ENCODE peak calls at places on chromosomes 5 and 9, in six cellular contexts. One of them, this sample, is unnamed.

GRCh38 chr9:3848445-3849114 is 322.8 kb upstream of the RFX3 start:
- DNase-seq in transverse colon: no peak
- DNase-seq in fibroblast of the aortic adventitia: no peak
- DNase-seq in astrocyte of the spinal cord: peak
- DNase-seq in A549: no peak
- DNase-seq in AG09309: no peak
- DNase-seq in this sample: no peak

GRCh38 chr9:112176410-112177010 is 1.4 kb upstream of the SUSD1 start:
- DNase-seq in A549: no peak
- DNase-seq in fibroblast of the aortic adventitia: no peak
- DNase-seq in astrocyte of the spinal cord: no peak
- DNase-seq in transverse colon: peak
- DNase-seq in AG09309: no peak
- DNase-seq in this sample: no peak

GRCh38 chr5:108797986-108798385 is 50.3 kb downstream of the FER start:
- DNase-seq in transverse colon: no peak
- DNase-seq in A549: no peak
- DNase-seq in astrocyte of the spinal cord: no peak
- DNase-seq in AG09309: no peak
- DNase-seq in fibroblast of the aortic adventitia: no peak
- DNase-seq in this sample: no peak

GRCh38 chr5:128155793-128156192 is 72.2 kb downstream of the SLC12A2 start:
- DNase-seq in AG09309: no peak
- DNase-seq in A549: no peak
- DNase-seq in astrocyte of the spinal cord: no peak
- DNase-seq in transverse colon: no peak
- DNase-seq in fibroblast of the aortic adventitia: peak
- DNase-seq in this sample: peak

GRCh38 chr9:14198049-14198448 is 115.9 kb downstream of the NFIB start:
- DNase-seq in transverse colon: no peak
- DNase-seq in astrocyte of the spinal cord: peak
- DNase-seq in fibroblast of the aortic adventitia: peak
- DNase-seq in AG09309: no peak
- DNase-seq in A549: no peak
- DNase-seq in this sample: no peak

GRCh38 chr5:95709967-95710650 is 21.0 kb upstream of the RHOBTB3 start:
- DNase-seq in transverse colon: no peak
- DNase-seq in AG09309: no peak
- DNase-seq in astrocyte of the spinal cord: no peak
- DNase-seq in fibroblast of the aortic adventitia: peak
- DNase-seq in A549: no peak
- DNase-seq in this sample: no peak

GRCh38 chr9:122367065-122367464 is 3.8 kb upstream of the PTGS1 start:
- DNase-seq in A549: no peak
- DNase-seq in fibroblast of the aortic adventitia: no peak
- DNase-seq in transverse colon: no peak
- DNase-seq in astrocyte of the spinal cord: no peak
- DNase-seq in AG09309: no peak
- DNase-seq in this sample: no peak

GRCh38 chr9:12798066-12798770 is 23.4 kb downstream of the LURAP1L start:
- DNase-seq in astrocyte of the spinal cord: no peak
- DNase-seq in fibroblast of the aortic adventitia: no peak
- DNase-seq in AG09309: no peak
- DNase-seq in transverse colon: no peak
- DNase-seq in A549: no peak
- DNase-seq in this sample: no peak

GRCh38 chr5:122908662-122909061 is 63.2 kb downstream of the SNX24 start:
- DNase-seq in transverse colon: no peak
- DNase-seq in fibroblast of the aortic adventitia: peak
- DNase-seq in astrocyte of the spinal cord: no peak
- DNase-seq in A549: no peak
- DNase-seq in AG09309: no peak
- DNase-seq in this sample: no peak
- TF ChIP-seq CTCF in transverse colon: no peak
- TF ChIP-seq CTCF in fibroblast of the aortic adventitia: peak
- TF ChIP-seq CTCF in astrocyte of the spinal cord: no peak
- TF ChIP-seq CTCF in A549: no peak
- TF ChIP-seq CTCF in AG09309: no peak
- TF ChIP-seq CTCF in this sample: no peak

DNA sequence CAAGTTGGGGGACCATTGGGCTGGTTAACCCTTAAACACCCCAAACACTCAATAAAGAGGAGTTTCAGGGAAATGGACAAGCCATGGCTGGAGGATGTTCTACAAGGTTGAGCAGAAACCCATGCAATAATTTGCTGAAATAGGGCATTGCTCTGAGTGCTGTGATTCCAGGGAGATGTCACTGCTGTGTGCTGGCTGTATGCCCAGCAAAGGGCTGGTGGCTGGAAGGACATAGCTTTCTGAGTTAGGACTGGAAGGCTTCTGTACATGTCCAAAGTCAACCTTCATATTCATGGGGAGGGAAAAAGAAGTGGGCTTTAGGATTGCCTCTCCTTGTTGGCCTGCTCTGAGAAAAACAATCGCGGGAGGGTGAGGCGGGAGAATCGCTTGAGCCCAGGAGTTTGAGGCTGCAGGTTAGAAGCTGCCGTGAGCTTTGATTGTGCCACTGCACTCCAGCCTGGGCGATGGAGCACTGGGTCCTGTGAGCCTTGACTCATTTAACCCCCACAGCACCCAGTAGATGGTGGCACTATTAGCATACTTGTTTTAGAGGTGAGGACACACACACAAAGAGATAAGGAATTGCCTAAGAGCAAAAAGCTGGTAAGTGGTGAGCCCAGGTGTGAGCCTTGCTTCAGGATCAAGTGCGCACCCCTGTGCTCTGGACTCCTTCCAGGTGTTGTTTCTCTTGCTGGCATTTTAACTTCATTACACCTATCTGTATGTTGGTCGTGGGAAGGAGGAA is 20.4 kb downstream of the IL12B start:
- DNase-seq in transverse colon: no peak
- DNase-seq in A549: no peak
- DNase-seq in AG09309: no peak
- DNase-seq in astrocyte of the spinal cord: no peak
- DNase-seq in fibroblast of the aortic adventitia: no peak
- DNase-seq in this sample: no peak
- H3K4me3 ChIP-seq in transverse colon: no peak
- H3K4me3 ChIP-seq in A549: no peak
- H3K4me3 ChIP-seq in AG09309: no peak
- H3K4me3 ChIP-seq in astrocyte of the spinal cord: no peak
- H3K4me3 ChIP-seq in fibroblast of the aortic adventitia: no peak
- H3K4me3 ChIP-seq in this sample: no peak

GRCh38 chr5:172010278-172010677 is 3.8 kb upstream of the FBXW11 start:
- DNase-seq in astrocyte of the spinal cord: peak
- DNase-seq in fibroblast of the aortic adventitia: peak
- DNase-seq in A549: no peak
- DNase-seq in transverse colon: no peak
- DNase-seq in AG09309: no peak
- DNase-seq in this sample: no peak
- TF ChIP-seq CTCF in astrocyte of the spinal cord: no peak
- TF ChIP-seq CTCF in fibroblast of the aortic adventitia: peak
- TF ChIP-seq CTCF in A549: no peak
- TF ChIP-seq CTCF in transverse colon: no peak
- TF ChIP-seq CTCF in AG09309: peak
- TF ChIP-seq CTCF in this sample: peak

GRCh38 chr9:91816356-91816755 is 133.7 kb downstream of the ROR2 start:
- DNase-seq in fibroblast of the aortic adventitia: no peak
- DNase-seq in AG09309: no peak
- DNase-seq in transverse colon: no peak
- DNase-seq in A549: no peak
- DNase-seq in astrocyte of the spinal cord: no peak
- DNase-seq in this sample: no peak

GRCh38 chr9:91817106-91817492 is 132.9 kb downstream of the ROR2 start:
- DNase-seq in fibroblast of the aortic adventitia: no peak
- DNase-seq in AG09309: no peak
- DNase-seq in A549: no peak
- DNase-seq in astrocyte of the spinal cord: no peak
- DNase-seq in transverse colon: no peak
- DNase-seq in this sample: no peak

GRCh38 chr9:91817493-91818225 is 132.4 kb downstream of the ROR2 start:
- DNase-seq in astrocyte of the spinal cord: peak
- DNase-seq in A549: no peak
- DNase-seq in AG09309: no peak
- DNase-seq in transverse colon: no peak
- DNase-seq in fibroblast of the aortic adventitia: peak
- DNase-seq in this sample: peak

GRCh38 chr9:91818647-91819403 is 131.2 kb downstream of the ROR2 start:
- DNase-seq in transverse colon: no peak
- DNase-seq in A549: no peak
- DNase-seq in fibroblast of the aortic adventitia: no peak
- DNase-seq in astrocyte of the spinal cord: no peak
- DNase-seq in AG09309: no peak
- DNase-seq in this sample: no peak

DNA sequence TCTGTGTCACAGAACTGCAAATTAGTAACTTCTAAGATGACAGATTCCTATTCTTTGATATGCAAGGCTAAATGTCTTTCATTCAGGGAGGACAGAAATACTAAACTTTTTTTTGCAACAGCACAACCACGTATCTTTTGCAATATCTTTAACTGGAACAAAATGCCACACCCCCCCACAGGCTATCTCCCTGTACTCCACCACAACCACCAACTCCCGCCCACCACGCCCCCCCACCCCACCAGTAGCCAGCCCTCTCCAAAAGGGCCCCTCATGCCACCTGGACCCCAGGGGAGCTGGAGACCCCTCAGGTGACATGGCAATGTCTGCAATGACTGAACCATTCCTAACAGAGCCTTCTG is 131.8 kb downstream of the ROR2 start:
- DNase-seq in AG09309: no peak
- DNase-seq in astrocyte of the spinal cord: no peak
- DNase-seq in fibroblast of the aortic adventitia: no peak
- DNase-seq in transverse colon: no peak
- DNase-seq in A549: no peak
- DNase-seq in this sample: no peak
- H3K4me3 ChIP-seq in AG09309: no peak
- H3K4me3 ChIP-seq in astrocyte of the spinal cord: no peak
- H3K4me3 ChIP-seq in fibroblast of the aortic adventitia: no peak
- H3K4me3 ChIP-seq in transverse colon: no peak
- H3K4me3 ChIP-seq in A549: no peak
- H3K4me3 ChIP-seq in this sample: peak

This sample was measured in retinal pigment epithelial cell.